ENCODE peak calls at places on chromosomes 7 and 10, in nine cellular contexts. A is IMR-90; N is CD8-positive, alpha-beta memory T cell; M is uterus; P is A549; O is adrenal gland; B is fibroblast of lung; C is PC-3; H is H9. Q is an unnamed sample. For H3K4me1, the result is how much of the 10 kb centered on the place peaks cover.

GRCh38 chr10:75043256-75044121 is 68.0 kb upstream of the SAMD8 start:
- DNase-seq in A (no peak), N (peak), M (no peak), P (no peak), O (no peak), B (no peak), C (no peak), H (peak), Q (no peak)

GRCh38 chr10:108375691-108376090 is 1211.2 kb upstream of the SORCS1 start:
- DNase-seq in A (no peak), N (no peak), M (no peak), P (no peak), O (no peak), B (peak), C (no peak), H (no peak), Q (no peak)

GRCh38 chr7:11212816-11213215 is 239.1 kb downstream of the PHF14 start:
- DNase-seq in A (peak), N (no peak), M (no peak), P (peak), O (no peak), B (peak), C (peak), H (no peak), Q (no peak)

GRCh38 chr10:107767185-107767584 is 602.7 kb upstream of the SORCS1 start:
- DNase-seq in A (no peak), N (no peak), M (no peak), P (no peak), O (no peak), B (no peak), C (no peak), H (no peak), Q (no peak)

GRCh38 chr7:80929619-80930018 is 10.8 kb upstream of the SEMA3C start:
- DNase-seq in A (peak), N (no peak), M (no peak), P (no peak), O (no peak), B (no peak), C (peak), H (no peak), Q (no peak)

GRCh38 chr7:2820508-2820934 is 23.6 kb downstream of the GNA12 start:
- DNase-seq in A (peak), N (no peak), M (peak), P (peak), O (peak), B (peak), C (peak), H (no peak), Q (no peak)

GRCh38 chr10:133274751-133275682 is 1.7 kb downstream of the ADAM8 start:
- DNase-seq in A (no peak), N (peak), M (no peak), P (no peak), O (no peak), B (no peak), C (peak), H (no peak), Q (peak)

GRCh38 chr7:73615886-73616285 is 8.4 kb downstream of the MLXIPL start:
- DNase-seq in A (peak), N (no peak), M (no peak), P (peak), O (no peak), B (peak), C (no peak), H (peak), Q (no peak)

GRCh38 chr7:69245646-69246045 is 352.6 kb upstream of the AUTS2 start:
- DNase-seq in A (no peak), N (no peak), M (no peak), P (no peak), O (no peak), B (no peak), C (no peak), H (no peak), Q (no peak)

GRCh38 chr10:49601857-49602256 is 8.3 kb upstream of the SLC18A3 start:
- DNase-seq in A (peak), N (no peak), M (no peak), P (no peak), O (peak), B (no peak), C (peak), H (peak), Q (no peak)

GRCh38 chr7:101620991-101621390 is 8.1 kb downstream of the MYL10 start:
- DNase-seq in A (no peak), N (no peak), M (no peak), P (no peak), O (no peak), B (no peak), C (no peak), H (no peak), Q (no peak)

GRCh38 chr10:73131295-73131694 is 21.0 kb downstream of the NUDT13 start:
- DNase-seq in A (peak), N (no peak), M (no peak), P (no peak), O (no peak), B (no peak), C (peak), H (no peak), Q (no peak)

GRCh38 chr7:155233703-155234492 is 63.8 kb upstream of the INSIG1 start:
- DNase-seq in A (no peak), N (no peak), M (no peak), P (peak), O (no peak), B (no peak), C (no peak), H (no peak), Q (peak)

GRCh38 chr7:12638851-12639467 is 48.5 kb upstream of the ARL4A start:
- DNase-seq in A (peak), N (no peak), M (no peak), P (peak), O (no peak), B (peak), C (peak), H (no peak), Q (peak)

GRCh38 chr10:75951627-75952026 is 520.2 kb downstream of the LRMDA start:
- DNase-seq in A (no peak), N (no peak), M (no peak), P (no peak), O (no peak), B (no peak), C (no peak), H (no peak), Q (no peak)

GRCh38 chr10:24417053-24417452 is 208.1 kb downstream of the KIAA1217 start:
- DNase-seq in A (no peak), N (no peak), M (no peak), P (no peak), O (no peak), B (no peak), C (no peak), H (no peak), Q (no peak)

GRCh38 chr10:87712913-87713616 is 53.4 kb downstream of the PAPSS2 start:
- DNase-seq in A (no peak), N (no peak), M (no peak), P (no peak), O (no peak), B (no peak), C (no peak), H (no peak), Q (no peak)

GRCh38 chr10:2985729-2986232 is 81.6 kb upstream of the PFKP start:
- DNase-seq in A (peak), N (no peak), M (no peak), P (peak), O (no peak), B (peak), C (peak), H (peak), Q (peak)

GRCh38 chr7:77797734-77798393 is 370 bp downstream of the TMEM60 start:
- DNase-seq in A (peak), N (no peak), M (no peak), P (no peak), O (no peak), B (no peak), C (peak), H (no peak), Q (no peak)

GRCh38 chr10:110458583-110458920 is 39.2 kb upstream of the DUSP5 start:
- DNase-seq in A (no peak), N (no peak), M (peak), P (no peak), O (peak), B (no peak), C (no peak), H (no peak), Q (no peak)

GRCh38 chr7:45717537-45718235 is 143.5 kb downstream of the ADCY1 start:
- DNase-seq in A (no peak), N (no peak), M (no peak), P (no peak), O (peak), B (no peak), C (no peak), H (peak), Q (no peak)

GRCh38 chr10:11227103-11227502 is 209.4 kb downstream of the CELF2 start:
- DNase-seq in A (no peak), N (no peak), M (no peak), P (no peak), O (no peak), B (no peak), C (no peak), H (no peak), Q (no peak)

GRCh38 chr7:157009170-157009777 is 1.2 kb downstream of the MNX1 start:
- DNase-seq in A (no peak), N (no peak), M (no peak), P (peak), O (no peak), B (no peak), C (no peak), H (no peak), Q (peak)

GRCh38 chr7:47381132-47381495 is 200.8 kb downstream of the TNS3 start:
- DNase-seq in A (no peak), N (no peak), M (no peak), P (no peak), O (no peak), B (no peak), C (no peak), H (no peak), Q (no peak)

GRCh38 chr7:131425992-131426391 is 98.3 kb downstream of the MKLN1 start:
- DNase-seq in A (no peak), N (no peak), M (no peak), P (no peak), O (no peak), B (no peak), C (no peak), H (no peak), Q (no peak)

GRCh38 chr10:68559872-68560200 is 301 bp upstream of the TET1 start:
- DNase-seq in A (no peak), N (no peak), M (no peak), P (no peak), O (no peak), B (no peak), C (no peak), H (no peak), Q (no peak)

GRCh38 chr7:30351274-30351673 is 66.9 kb downstream of the ZNRF2 start:
- DNase-seq in A (no peak), N (no peak), M (no peak), P (no peak), O (no peak), B (no peak), C (no peak), H (no peak), Q (no peak)
- H3K4me1 ChIP-seq in A (under half), N (under half), M (under half), P (under half), O (under half), B (under half), C (under half), H (under half), Q (under half)

GRCh38 chr10:97718178-97718577 is 4.6 kb downstream of the MARVELD1 start:
- DNase-seq in A (no peak), N (no peak), M (no peak), P (no peak), O (peak), B (no peak), C (no peak), H (no peak), Q (no peak)

GRCh38 chr10:97717627-97718026 is 4.1 kb downstream of the MARVELD1 start:
- DNase-seq in A (no peak), N (no peak), M (no peak), P (no peak), O (no peak), B (no peak), C (no peak), H (no peak), Q (no peak)

GRCh38 chr10:97718659-97719142 is 5.2 kb downstream of the MARVELD1 start:
- DNase-seq in A (no peak), N (no peak), M (peak), P (peak), O (peak), B (peak), C (peak), H (no peak), Q (peak)

GRCh38 chr10:97721871-97722780 is 8.6 kb downstream of the MARVELD1 start:
- DNase-seq in A (no peak), N (no peak), M (no peak), P (no peak), O (no peak), B (no peak), C (no peak), H (no peak), Q (peak)

GRCh38 chr10:97719602-97720001 is 6.1 kb downstream of the MARVELD1 start:
- DNase-seq in A (no peak), N (no peak), M (no peak), P (no peak), O (no peak), B (no peak), C (no peak), H (no peak), Q (no peak)
- H3K4me1 ChIP-seq in A (under half), N (under half), M (under half), P (under half), O (under half), B (under half), C (under half), H (under half), Q (under half)

DNA sequence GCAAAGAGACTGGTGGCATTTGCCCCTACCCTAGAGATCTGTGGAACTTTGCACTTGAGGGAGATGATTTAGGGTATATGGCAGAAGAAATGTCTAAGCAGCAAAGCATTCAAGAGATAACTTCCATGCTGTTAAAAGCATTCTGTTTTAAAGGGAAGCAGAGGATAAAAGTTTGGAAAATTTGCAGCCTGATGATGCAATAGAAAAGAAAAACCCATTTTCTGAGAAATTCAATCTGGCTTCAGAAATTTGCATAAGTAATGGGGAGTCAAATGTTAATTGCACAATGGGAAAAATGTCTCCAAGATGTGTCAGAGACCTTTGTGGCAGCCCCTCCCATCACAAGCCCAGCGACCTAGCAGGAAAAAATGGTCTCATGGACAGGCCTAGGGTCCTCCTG is 361.7 kb downstream of the ANKRD7 start:
- DNase-seq in A (no peak), N (no peak), M (no peak), P (no peak), O (no peak), B (no peak), C (no peak), H (no peak), Q (no peak)
- H3K4me1 ChIP-seq in A (under half), N (under half), M (under half), P (under half), O (under half), B (under half), C (under half), H (under half), Q (under half)

GRCh38 chr7:25090374-25090773 is 34.7 kb downstream of the CYCS start:
- DNase-seq in A (no peak), N (no peak), M (no peak), P (no peak), O (no peak), B (no peak), C (no peak), H (no peak), Q (no peak)

GRCh38 chr7:25091757-25092156 is 33.3 kb downstream of the CYCS start:
- DNase-seq in A (no peak), N (no peak), M (no peak), P (no peak), O (no peak), B (no peak), C (no peak), H (no peak), Q (no peak)

GRCh38 chr7:25093268-25093802 is 31.7 kb downstream of the CYCS start:
- DNase-seq in A (peak), N (peak), M (peak), P (peak), O (peak), B (peak), C (peak), H (peak), Q (peak)

GRCh38 chr7:25087855-25088254 is 37.2 kb downstream of the CYCS start:
- DNase-seq in A (no peak), N (no peak), M (no peak), P (no peak), O (no peak), B (no peak), C (no peak), H (no peak), Q (no peak)

DNA sequence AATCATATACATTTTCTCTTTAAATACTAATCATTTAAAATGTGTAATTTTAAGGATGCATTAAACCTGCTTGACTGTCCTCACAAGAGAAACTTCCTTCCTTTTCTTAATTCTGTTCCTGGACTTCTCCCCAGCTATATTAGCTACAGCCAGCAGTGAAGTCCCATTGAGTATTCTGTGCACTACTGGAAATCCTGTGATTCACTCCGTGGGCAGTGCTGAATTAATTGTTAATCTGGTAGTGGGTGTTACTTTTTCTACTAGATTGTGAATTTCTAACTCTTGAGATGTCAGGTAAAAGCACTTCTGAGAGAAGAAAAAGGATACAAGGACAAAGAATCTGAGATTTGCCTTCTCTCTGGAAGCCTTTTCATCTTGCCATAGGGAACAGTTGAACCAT is 33.9 kb downstream of the CYCS start:
- DNase-seq in A (no peak), N (no peak), M (no peak), P (no peak), O (no peak), B (no peak), C (no peak), H (no peak), Q (no peak)
- H3K4me1 ChIP-seq in A (under half), N (under half), M (under half), P (under half), O (under half), B (under half), C (under half), H (under half), Q (under half)

Q was measured in small intestine.